ENCODE peak calls at places on chromosome 3, in eight cellular contexts. U is AG10803, D is NCI-H748 treated with DMSO at 0.1 percent for 48 hours, Y is nucleus accumbens, T is Peyer's patch, P is NT2/D1, I is H54, F is naive B cell. G is an unnamed sample.

GRCh38 chr3:21326704-21327103 is 424.3 kb downstream of the ZNF385D start:
- DNase-seq in U (peak), F (no peak), Y (no peak), D (no peak), P (no peak), T (no peak), I (no peak), G (no peak)

GRCh38 chr3:3552741-3553140 is 246.5 kb upstream of the LRRN1 start:
- DNase-seq in T (no peak), P (no peak), F (no peak), U (no peak), D (no peak), I (peak), Y (no peak), G (no peak)

GRCh38 chr3:118980832-118981231 is 53.8 kb downstream of the IGSF11 start:
- DNase-seq in Y (no peak), F (no peak), D (no peak), T (no peak), P (no peak), I (no peak), U (no peak), G (no peak)

GRCh38 chr3:26753109-26753508 is 130.5 kb downstream of the LRRC3B start:
- DNase-seq in I (no peak), D (no peak), P (no peak), F (no peak), Y (no peak), T (no peak), U (no peak), G (no peak)

GRCh38 chr3:30913176-30913575 is 18.7 kb upstream of the GADL1 start:
- DNase-seq in I (no peak), Y (no peak), D (no peak), U (peak), F (no peak), P (no peak), T (no peak), G (no peak)

GRCh38 chr3:159252772-159253384 is 451.0 kb downstream of the MFSD1 start:
- DNase-seq in D (no peak), Y (no peak), T (no peak), I (no peak), F (no peak), P (peak), U (peak), G (peak)

GRCh38 chr3:61278713-61279112 is 27.5 kb upstream of the FHIT start:
- DNase-seq in D (no peak), I (no peak), Y (no peak), P (no peak), U (no peak), F (no peak), T (no peak), G (no peak)

GRCh38 chr3:68705695-68706429 is 226.5 kb downstream of the TAFA4 start:
- DNase-seq in Y (no peak), U (no peak), T (no peak), I (no peak), D (no peak), F (no peak), P (no peak), G (no peak)

GRCh38 chr3:132872711-132873110 is 150.5 kb upstream of the NPHP3 start:
- DNase-seq in Y (no peak), F (no peak), P (no peak), U (no peak), I (no peak), T (no peak), D (no peak), G (no peak)

GRCh38 chr3:142224482-142225072 is 808 bp downstream of the GK5 start:
- DNase-seq in U (peak), T (peak), P (no peak), D (no peak), F (no peak), Y (no peak), I (no peak), G (peak)

GRCh38 chr3:155185623-155186022 is 105.5 kb downstream of the MME start:
- DNase-seq in T (no peak), U (peak), Y (no peak), D (no peak), F (no peak), P (peak), I (peak), G (no peak)

GRCh38 chr3:171393032-171393744 is 67.0 kb downstream of the TNIK start:
- DNase-seq in P (peak), U (no peak), Y (no peak), D (no peak), T (no peak), I (no peak), F (no peak), G (no peak)

GRCh38 chr3:71702131-71703024 is 22.8 kb downstream of the EIF4E3 start:
- DNase-seq in Y (no peak), D (no peak), T (no peak), I (no peak), U (no peak), F (no peak), P (no peak), G (no peak)

GRCh38 chr3:64693031-64693430 is 5.2 kb upstream of the ADAMTS9 start:
- DNase-seq in I (no peak), P (no peak), Y (no peak), U (no peak), T (no peak), F (no peak), D (no peak), G (no peak)

GRCh38 chr3:30180305-30181275 is 425.8 kb upstream of the TGFBR2 start:
- DNase-seq in Y (no peak), F (no peak), U (peak), D (no peak), T (no peak), P (no peak), I (no peak), G (no peak)

GRCh38 chr3:143071776-143072175 is 47.8 kb upstream of the CHST2 start:
- DNase-seq in T (no peak), I (no peak), F (no peak), Y (no peak), P (no peak), D (no peak), U (peak), G (no peak)

GRCh38 chr3:147421184-147421912 is 12.2 kb downstream of the ZIC1 start:
- DNase-seq in U (no peak), Y (no peak), D (no peak), I (no peak), T (no peak), F (no peak), P (no peak), G (no peak)